ENCODE peak calls at places on chromosome 1, in eight cellular contexts. B is psoas muscle, P is tibial artery, C is astrocyte, T is neural crest cell, G is tibial nerve, N is thoracic aorta, A is lower lobe of right lung. I is an unnamed sample.

GRCh38 chr1:17212487-17213121 is 7.7 kb downstream of the PADI1 start:
- DNase-seq in B (peak; percentile 26), P (no peak), A (peak; percentile 64), T (no peak), N (no peak), G (no peak), C (peak; percentile 78), I (no peak)

GRCh38 chr1:198156111-198156744 is 570 bp upstream of the NEK7 start:
- DNase-seq in P (peak; percentile 80), T (peak; percentile 53), A (peak; percentile 58), C (peak; percentile 75), N (no peak), B (peak; percentile 30), G (peak; percentile 33), I (peak; percentile 78)

GRCh38 chr1:77084457-77084856 is 134.8 kb downstream of the PIGK start:
- DNase-seq in G (no peak), N (no peak), A (no peak), C (no peak), T (no peak), P (no peak), B (no peak), I (no peak)

GRCh38 chr1:106717561-106717960 is 338.9 kb upstream of the PRMT6 start:
- DNase-seq in P (no peak), N (no peak), B (no peak), A (no peak), T (no peak), G (no peak), C (no peak), I (no peak)

GRCh38 chr1:94807742-94808491 is 12.2 kb upstream of the SLC44A3 start:
- DNase-seq in B (no peak), N (no peak), A (no peak), G (no peak), T (no peak), C (no peak), P (no peak), I (no peak)

GRCh38 chr1:218778731-218779130 is 394.9 kb upstream of the LYPLAL1 start:
- DNase-seq in A (no peak), B (no peak), N (no peak), G (no peak), C (no peak), P (no peak), T (no peak), I (no peak)

GRCh38 chr1:203175237-203176181 is at the start of gene MYBPH:
- DNase-seq in N (no peak), T (no peak), B (peak; percentile 77), C (no peak), P (no peak), A (no peak), G (no peak), I (no peak)

GRCh38 chr1:51189421-51190073 is 46.5 kb upstream of the RNF11 start:
- DNase-seq in T (peak; percentile 47), C (peak; percentile 64), N (no peak), P (no peak), A (no peak), G (no peak), B (no peak), I (peak; percentile 72)

GRCh38 chr1:9401080-9401453 is 108.4 kb downstream of the SPSB1 start:
- DNase-seq in C (no peak), T (no peak), G (no peak), N (no peak), P (no peak), A (no peak), B (no peak), I (no peak)

GRCh38 chr1:222104661-222105392 is 362.9 kb upstream of the DUSP10 start:
- DNase-seq in N (no peak), G (no peak), T (no peak), B (no peak), P (no peak), A (no peak), C (no peak), I (no peak)

GRCh38 chr1:223492044-223492443 is 98.8 kb downstream of the CCDC185 start:
- DNase-seq in A (peak; percentile 69), T (no peak), G (no peak), P (no peak), C (no peak), N (no peak), B (no peak), I (no peak)

GRCh38 chr1:63887809-63888208 is 114.0 kb downstream of the ROR1 start:
- DNase-seq in N (no peak), T (no peak), P (no peak), A (no peak), B (no peak), C (no peak), G (no peak), I (no peak)

GRCh38 chr1:13513885-13514546 is at the start of gene LRRC38:
- DNase-seq in B (peak; percentile 61), P (no peak), C (no peak), T (peak; percentile 14), G (no peak), N (no peak), A (no peak), I (no peak)

GRCh38 chr1:13516606-13517005 is 2.8 kb upstream of the LRRC38 start:
- DNase-seq in P (no peak), T (no peak), N (no peak), C (no peak), A (no peak), G (no peak), B (no peak), I (no peak)

GRCh38 chr1:13520985-13521384 is 7.2 kb upstream of the LRRC38 start:
- DNase-seq in G (no peak), T (no peak), B (no peak), C (no peak), P (no peak), A (no peak), N (no peak), I (no peak)

GRCh38 chr1:13513063-13513884 is 529 bp downstream of the LRRC38 start:
- DNase-seq in N (no peak), A (no peak), T (no peak), C (no peak), B (no peak), G (no peak), P (no peak), I (no peak)

DNA sequence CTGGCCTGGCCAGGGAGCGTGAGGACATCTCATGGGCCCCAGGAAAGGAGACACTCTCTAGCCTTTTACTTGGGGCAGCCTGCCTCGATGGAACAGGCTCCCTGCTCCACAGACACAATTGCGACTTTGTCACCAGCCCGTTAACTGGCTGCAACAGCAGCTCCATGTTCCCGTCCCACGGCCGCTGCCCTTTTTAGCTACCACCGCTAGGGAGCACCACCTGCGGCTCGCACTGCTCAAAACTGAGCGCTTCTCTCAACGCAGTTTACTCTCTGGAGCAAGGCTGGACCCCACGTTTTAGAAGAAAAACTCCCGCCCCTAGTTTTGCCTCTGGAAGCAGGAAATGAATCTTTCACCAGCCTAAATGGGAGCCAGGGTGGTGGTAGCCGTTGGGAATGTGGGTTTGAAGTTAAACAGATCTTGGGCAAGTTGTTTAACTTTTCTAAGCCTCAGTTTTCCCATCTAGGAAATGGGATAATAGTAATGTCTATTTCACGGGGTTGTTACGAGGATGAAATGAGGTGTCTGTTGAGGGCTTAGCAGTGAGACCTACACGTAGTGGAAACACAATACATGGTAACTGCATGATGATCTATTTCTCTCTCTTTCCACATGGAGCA is 3.5 kb upstream of the LRRC38 start:
- DNase-seq in P (no peak), T (peak; percentile 40), C (no peak), A (no peak), G (no peak), N (no peak), B (no peak), I (peak; percentile 44)
- TF ChIP-seq CTCF in P (no peak), T (peak; percentile 59), C (no peak), A (peak; percentile 33), G (peak; percentile 22), N (no peak), B (peak; percentile 47), I (peak; percentile 41)

DNA sequence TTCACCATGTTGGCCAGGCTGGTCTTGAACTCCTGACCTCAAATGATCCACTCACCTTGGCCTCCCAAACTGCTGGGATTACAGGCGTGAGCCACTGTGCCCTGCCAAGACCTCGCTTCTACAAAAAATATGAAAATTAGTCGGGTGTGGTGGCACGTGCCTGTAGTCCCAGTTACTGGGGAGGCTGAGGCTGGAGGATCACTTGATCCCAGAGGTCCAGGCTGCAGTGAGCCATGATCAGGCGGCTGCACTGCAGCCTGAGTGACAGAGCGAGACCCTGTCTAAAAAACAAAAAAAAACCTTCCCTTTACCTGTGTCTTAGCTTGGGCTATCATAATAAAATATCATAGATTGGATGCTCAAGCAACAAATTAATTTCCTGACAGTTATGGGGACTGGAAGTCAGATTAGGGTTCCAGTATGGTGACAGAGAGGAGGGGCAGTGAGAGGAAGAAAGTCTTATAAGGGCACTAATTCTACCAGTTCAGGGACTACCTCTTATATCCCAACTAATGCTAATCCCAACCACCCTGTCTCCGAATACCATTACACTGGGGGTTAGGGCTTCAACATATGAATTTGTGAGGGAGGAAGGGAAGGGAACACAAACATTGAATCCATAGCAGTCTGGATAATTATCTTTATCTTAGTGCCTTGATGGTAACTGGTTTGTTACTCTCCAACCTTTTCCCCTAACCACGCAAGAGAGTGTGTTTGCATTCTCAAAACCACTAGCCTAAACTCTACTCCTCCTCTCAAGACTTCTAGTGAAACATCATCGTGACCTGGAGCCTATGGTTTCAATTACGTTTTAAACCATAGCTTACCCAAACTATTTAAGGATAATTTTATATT is 1.0 kb upstream of the NAXE start:
- DNase-seq in P (peak; percentile 48), G (no peak), B (no peak), T (no peak), C (no peak), A (no peak), N (no peak), I (no peak)
- TF ChIP-seq CTCF in P (no peak), G (no peak), B (no peak), T (no peak), C (no peak), A (no peak), N (no peak), I (no peak)

GRCh38 chr1:15684468-15685283 is 556 bp downstream of the PLEKHM2 start:
- DNase-seq in T (peak; percentile 37), N (no peak), P (peak; percentile 76), G (no peak), B (peak; percentile 59), A (peak; percentile 72), C (no peak), I (peak; percentile 59)
- TF ChIP-seq CTCF in T (peak; percentile 35), N (peak; percentile 23), P (no peak), G (no peak), B (no peak), A (peak; percentile 6), C (no peak), I (no peak)

DNA sequence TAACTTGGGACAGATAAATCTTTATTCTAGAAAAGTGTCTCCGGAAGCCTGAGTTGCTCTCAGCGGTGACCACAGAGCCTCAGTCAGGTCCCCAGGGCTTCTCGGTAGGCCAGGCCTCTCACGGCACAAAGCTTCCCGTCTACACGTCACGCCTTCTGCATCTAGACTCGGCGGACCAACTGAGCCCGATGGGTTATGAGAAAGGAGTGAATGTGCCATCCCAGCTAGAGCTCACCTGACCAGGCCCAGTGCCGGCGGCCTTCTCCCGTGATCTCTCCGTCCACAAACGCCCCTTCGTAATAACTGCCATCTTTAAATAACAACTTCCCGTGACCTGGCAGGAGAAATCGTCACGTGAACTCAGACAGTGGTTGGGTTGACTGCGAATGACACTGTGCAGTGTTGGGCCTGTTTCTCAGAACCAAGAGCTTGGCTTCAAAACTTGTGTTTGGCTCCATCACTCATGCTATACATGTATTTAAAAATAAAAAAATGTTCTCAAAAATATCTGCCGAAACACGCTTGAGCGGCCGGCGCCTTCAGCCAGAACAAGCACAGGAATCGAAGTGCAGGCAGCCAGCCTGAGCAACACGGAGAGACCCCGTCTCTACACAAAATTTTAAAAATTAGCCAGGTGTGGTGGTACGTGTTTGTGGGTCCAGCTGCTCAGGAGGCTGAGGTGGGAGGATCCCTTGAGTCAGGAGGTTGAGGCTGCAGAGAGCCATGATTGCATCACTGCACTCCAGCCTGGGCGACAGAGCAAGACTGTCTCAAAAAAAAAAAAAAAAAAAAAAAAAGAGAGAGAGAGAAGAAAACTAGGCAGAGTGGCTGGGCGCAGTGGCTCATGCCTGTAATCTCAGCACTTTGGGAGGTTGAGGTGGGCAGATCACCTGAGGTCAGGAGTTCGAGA is 3.1 kb downstream of the MORN1 start:
- DNase-seq in N (no peak), P (no peak), T (no peak), A (peak; percentile 43), C (no peak), G (no peak), B (no peak), I (peak; percentile 64)
- TF ChIP-seq CTCF in N (no peak), P (no peak), T (no peak), A (no peak), C (no peak), G (no peak), B (no peak), I (no peak)